ENCODE peak calls at places on chromosomes 16 and 17, in eight cellular contexts. One of them, this sample, is unnamed.

GRCh38 chr17:73027130-73027741 is 65.3 kb downstream of the SLC39A11 start:
- DNase-seq in tibial nerve: no peak
- DNase-seq in ovary: no peak
- DNase-seq in body of pancreas: no peak
- DNase-seq in transverse colon: no peak
- DNase-seq in HCT116: no peak
- DNase-seq in uterus: no peak
- DNase-seq in gastrocnemius medialis: no peak
- DNase-seq in this sample: no peak

GRCh38 chr17:1264196-1264595 is 6.0 kb upstream of the BHLHA9 start:
- DNase-seq in tibial nerve: no peak
- DNase-seq in ovary: no peak
- DNase-seq in body of pancreas: no peak
- DNase-seq in transverse colon: no peak
- DNase-seq in HCT116: no peak
- DNase-seq in uterus: no peak
- DNase-seq in gastrocnemius medialis: no peak
- DNase-seq in this sample: no peak

GRCh38 chr16:89009343-89010209 is 32.6 kb upstream of the CBFA2T3 start:
- DNase-seq in tibial nerve: no peak
- DNase-seq in ovary: no peak
- DNase-seq in body of pancreas: peak; percentile 34
- DNase-seq in transverse colon: no peak
- DNase-seq in HCT116: no peak
- DNase-seq in uterus: no peak
- DNase-seq in gastrocnemius medialis: no peak
- DNase-seq in this sample: no peak

GRCh38 chr17:44378171-44378705 is 11.2 kb downstream of the ITGA2B start:
- DNase-seq in tibial nerve: no peak
- DNase-seq in ovary: no peak
- DNase-seq in body of pancreas: no peak
- DNase-seq in transverse colon: no peak
- DNase-seq in HCT116: no peak
- DNase-seq in uterus: no peak
- DNase-seq in gastrocnemius medialis: no peak
- DNase-seq in this sample: no peak

GRCh38 chr17:82242977-82243647 is 14.3 kb downstream of the SLC16A3 start:
- DNase-seq in tibial nerve: peak; percentile 71
- DNase-seq in ovary: peak; percentile 93
- DNase-seq in body of pancreas: peak; percentile 93
- DNase-seq in transverse colon: peak; percentile 65
- DNase-seq in HCT116: no peak
- DNase-seq in uterus: peak; percentile 91
- DNase-seq in gastrocnemius medialis: peak; percentile 94
- DNase-seq in this sample: peak; percentile 77

GRCh38 chr17:50183439-50184001 is 17.7 kb downstream of the SGCA start:
- DNase-seq in tibial nerve: no peak
- DNase-seq in ovary: no peak
- DNase-seq in body of pancreas: no peak
- DNase-seq in transverse colon: no peak
- DNase-seq in HCT116: no peak
- DNase-seq in uterus: no peak
- DNase-seq in gastrocnemius medialis: no peak
- DNase-seq in this sample: no peak

GRCh38 chr17:70804161-70804560 is 634.8 kb downstream of the KCNJ2 start:
- DNase-seq in tibial nerve: no peak
- DNase-seq in ovary: no peak
- DNase-seq in body of pancreas: no peak
- DNase-seq in transverse colon: no peak
- DNase-seq in HCT116: no peak
- DNase-seq in uterus: no peak
- DNase-seq in gastrocnemius medialis: no peak
- DNase-seq in this sample: no peak

GRCh38 chr16:84543931-84544776 is 39.7 kb upstream of the MEAK7 start:
- DNase-seq in tibial nerve: no peak
- DNase-seq in ovary: no peak
- DNase-seq in body of pancreas: no peak
- DNase-seq in transverse colon: peak; percentile 27
- DNase-seq in HCT116: no peak
- DNase-seq in uterus: peak; percentile 32
- DNase-seq in gastrocnemius medialis: no peak
- DNase-seq in this sample: no peak

GRCh38 chr16:66713076-66713475 is 16.5 kb upstream of the CMTM4 start:
- DNase-seq in tibial nerve: no peak
- DNase-seq in ovary: no peak
- DNase-seq in body of pancreas: no peak
- DNase-seq in transverse colon: no peak
- DNase-seq in HCT116: no peak
- DNase-seq in uterus: no peak
- DNase-seq in gastrocnemius medialis: peak; percentile 52
- DNase-seq in this sample: no peak

GRCh38 chr17:47335101-47335936 is 11.6 kb downstream of the EFCAB13 start:
- DNase-seq in tibial nerve: no peak
- DNase-seq in ovary: no peak
- DNase-seq in body of pancreas: no peak
- DNase-seq in transverse colon: no peak
- DNase-seq in HCT116: no peak
- DNase-seq in uterus: no peak
- DNase-seq in gastrocnemius medialis: no peak
- DNase-seq in this sample: no peak

GRCh38 chr16:21163576-21163975 is 5.1 kb downstream of the LDAF1 start:
- DNase-seq in tibial nerve: no peak
- DNase-seq in ovary: no peak
- DNase-seq in body of pancreas: no peak
- DNase-seq in transverse colon: no peak
- DNase-seq in HCT116: no peak
- DNase-seq in uterus: no peak
- DNase-seq in gastrocnemius medialis: no peak
- DNase-seq in this sample: no peak

GRCh38 chr17:48025904-48026502 is 11.6 kb downstream of the COPZ2 start:
- DNase-seq in tibial nerve: no peak
- DNase-seq in ovary: peak; percentile 44
- DNase-seq in body of pancreas: no peak
- DNase-seq in transverse colon: no peak
- DNase-seq in HCT116: no peak
- DNase-seq in uterus: no peak
- DNase-seq in gastrocnemius medialis: no peak
- DNase-seq in this sample: no peak

GRCh38 chr17:37614823-37615222 is 5.6 kb upstream of the SYNRG start:
- DNase-seq in tibial nerve: no peak
- DNase-seq in ovary: no peak
- DNase-seq in body of pancreas: no peak
- DNase-seq in transverse colon: no peak
- DNase-seq in HCT116: no peak
- DNase-seq in uterus: no peak
- DNase-seq in gastrocnemius medialis: no peak
- DNase-seq in this sample: no peak

GRCh38 chr16:15521758-15522509 is 87.5 kb downstream of the BMERB1 start:
- DNase-seq in tibial nerve: no peak
- DNase-seq in ovary: no peak
- DNase-seq in body of pancreas: no peak
- DNase-seq in transverse colon: no peak
- DNase-seq in HCT116: no peak
- DNase-seq in uterus: peak; percentile 69
- DNase-seq in gastrocnemius medialis: no peak
- DNase-seq in this sample: no peak

GRCh38 chr16:15521390-15521757 is 87.0 kb downstream of the BMERB1 start:
- DNase-seq in tibial nerve: no peak
- DNase-seq in ovary: no peak
- DNase-seq in body of pancreas: no peak
- DNase-seq in transverse colon: no peak
- DNase-seq in HCT116: no peak
- DNase-seq in uterus: no peak
- DNase-seq in gastrocnemius medialis: no peak
- DNase-seq in this sample: no peak

GRCh38 chr16:15523939-15524338 is 89.6 kb downstream of the BMERB1 start:
- DNase-seq in tibial nerve: no peak
- DNase-seq in ovary: no peak
- DNase-seq in body of pancreas: no peak
- DNase-seq in transverse colon: no peak
- DNase-seq in HCT116: no peak
- DNase-seq in uterus: no peak
- DNase-seq in gastrocnemius medialis: peak; percentile 63
- DNase-seq in this sample: no peak

GRCh38 chr16:15524966-15525365 is 90.6 kb downstream of the BMERB1 start:
- DNase-seq in tibial nerve: no peak
- DNase-seq in ovary: no peak
- DNase-seq in body of pancreas: no peak
- DNase-seq in transverse colon: no peak
- DNase-seq in HCT116: no peak
- DNase-seq in uterus: no peak
- DNase-seq in gastrocnemius medialis: no peak
- DNase-seq in this sample: no peak

GRCh38 chr16:15523092-15523541 is 88.7 kb downstream of the BMERB1 start:
- DNase-seq in tibial nerve: no peak
- DNase-seq in ovary: no peak
- DNase-seq in body of pancreas: no peak
- DNase-seq in transverse colon: peak; percentile 57
- DNase-seq in HCT116: peak; percentile 45
- DNase-seq in uterus: no peak
- DNase-seq in gastrocnemius medialis: peak; percentile 79
- DNase-seq in this sample: no peak
- TF ChIP-seq POLR2A in tibial nerve: no peak
- TF ChIP-seq POLR2A in ovary: no peak
- TF ChIP-seq POLR2A in body of pancreas: no peak
- TF ChIP-seq POLR2A in transverse colon: no peak
- TF ChIP-seq POLR2A in HCT116: no peak
- TF ChIP-seq POLR2A in uterus: no peak
- TF ChIP-seq POLR2A in gastrocnemius medialis: no peak
- TF ChIP-seq POLR2A in this sample: no peak

GRCh38 chr16:81471882-81472281 is 27.3 kb downstream of the CMIP start:
- DNase-seq in tibial nerve: no peak
- DNase-seq in ovary: no peak
- DNase-seq in body of pancreas: no peak
- DNase-seq in transverse colon: no peak
- DNase-seq in HCT116: no peak
- DNase-seq in uterus: no peak
- DNase-seq in gastrocnemius medialis: no peak
- DNase-seq in this sample: no peak

GRCh38 chr16:81472391-81472790 is 27.8 kb downstream of the CMIP start:
- DNase-seq in tibial nerve: no peak
- DNase-seq in ovary: no peak
- DNase-seq in body of pancreas: no peak
- DNase-seq in transverse colon: no peak
- DNase-seq in HCT116: no peak
- DNase-seq in uterus: no peak
- DNase-seq in gastrocnemius medialis: no peak
- DNase-seq in this sample: no peak

GRCh38 chr16:81473561-81473960 is 29.0 kb downstream of the CMIP start:
- DNase-seq in tibial nerve: no peak
- DNase-seq in ovary: peak; percentile 48
- DNase-seq in body of pancreas: no peak
- DNase-seq in transverse colon: no peak
- DNase-seq in HCT116: no peak
- DNase-seq in uterus: no peak
- DNase-seq in gastrocnemius medialis: no peak
- DNase-seq in this sample: no peak

GRCh38 chr16:81473066-81473488 is 28.5 kb downstream of the CMIP start:
- DNase-seq in tibial nerve: no peak
- DNase-seq in ovary: no peak
- DNase-seq in body of pancreas: no peak
- DNase-seq in transverse colon: no peak
- DNase-seq in HCT116: no peak
- DNase-seq in uterus: no peak
- DNase-seq in gastrocnemius medialis: no peak
- DNase-seq in this sample: no peak

GRCh38 chr16:81473969-81474959 is 29.7 kb downstream of the CMIP start:
- DNase-seq in tibial nerve: no peak
- DNase-seq in ovary: no peak
- DNase-seq in body of pancreas: no peak
- DNase-seq in transverse colon: no peak
- DNase-seq in HCT116: no peak
- DNase-seq in uterus: no peak
- DNase-seq in gastrocnemius medialis: no peak
- DNase-seq in this sample: no peak
- H3K27ac ChIP-seq in tibial nerve: peak overlapping the region; percentile 67
- H3K27ac ChIP-seq in ovary: peak overlapping the region; percentile 34
- H3K27ac ChIP-seq in body of pancreas: no peak overlapping the region
- H3K27ac ChIP-seq in transverse colon: peak overlapping the region; percentile 4
- H3K27ac ChIP-seq in HCT116: no peak overlapping the region
- H3K27ac ChIP-seq in uterus: peak overlapping the region; percentile 52
- H3K27ac ChIP-seq in gastrocnemius medialis: no peak overlapping the region
- H3K27ac ChIP-seq in this sample: no peak overlapping the region

GRCh38 chr16:52578829-52579193 is 31.9 kb upstream of the TOX3 start:
- DNase-seq in tibial nerve: no peak
- DNase-seq in ovary: no peak
- DNase-seq in body of pancreas: no peak
- DNase-seq in transverse colon: no peak
- DNase-seq in HCT116: no peak
- DNase-seq in uterus: no peak
- DNase-seq in gastrocnemius medialis: no peak
- DNase-seq in this sample: no peak

GRCh38 chr16:52584354-52584840 is 37.5 kb upstream of the TOX3 start:
- DNase-seq in tibial nerve: no peak
- DNase-seq in ovary: no peak
- DNase-seq in body of pancreas: no peak
- DNase-seq in transverse colon: no peak
- DNase-seq in HCT116: no peak
- DNase-seq in uterus: no peak
- DNase-seq in gastrocnemius medialis: no peak
- DNase-seq in this sample: no peak

GRCh38 chr16:52580488-52580887 is 33.5 kb upstream of the TOX3 start:
- DNase-seq in tibial nerve: no peak
- DNase-seq in ovary: no peak
- DNase-seq in body of pancreas: no peak
- DNase-seq in transverse colon: no peak
- DNase-seq in HCT116: no peak
- DNase-seq in uterus: no peak
- DNase-seq in gastrocnemius medialis: no peak
- DNase-seq in this sample: no peak

GRCh38 chr16:52578007-52578828 is 31.3 kb upstream of the TOX3 start:
- DNase-seq in tibial nerve: no peak
- DNase-seq in ovary: no peak
- DNase-seq in body of pancreas: peak; percentile 35
- DNase-seq in transverse colon: no peak
- DNase-seq in HCT116: no peak
- DNase-seq in uterus: no peak
- DNase-seq in gastrocnemius medialis: no peak
- DNase-seq in this sample: no peak

DNA sequence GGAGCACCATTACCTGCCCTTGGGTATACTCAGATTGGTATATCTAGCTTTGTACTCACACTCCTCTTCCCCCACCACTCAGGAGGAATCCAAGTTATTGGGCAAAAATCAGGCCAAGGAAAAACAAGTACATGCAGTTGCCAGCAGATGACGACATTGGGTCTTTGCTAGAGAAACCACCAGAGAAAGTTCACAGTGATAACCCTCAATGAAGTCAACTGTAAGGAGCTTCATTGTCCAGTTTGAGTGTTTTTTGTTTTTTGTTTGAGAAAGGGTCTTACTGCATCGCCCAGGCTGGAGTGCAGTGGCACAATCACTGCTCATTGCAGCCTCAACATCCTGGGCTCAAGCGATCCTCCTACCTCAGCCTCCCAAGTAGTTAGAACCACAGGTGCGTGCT is 34.6 kb upstream of the TOX3 start:
- DNase-seq in tibial nerve: no peak
- DNase-seq in ovary: no peak
- DNase-seq in body of pancreas: peak; percentile 30
- DNase-seq in transverse colon: no peak
- DNase-seq in HCT116: no peak
- DNase-seq in uterus: no peak
- DNase-seq in gastrocnemius medialis: no peak
- DNase-seq in this sample: no peak
- TF ChIP-seq CTCF in tibial nerve: no peak
- TF ChIP-seq CTCF in ovary: no peak
- TF ChIP-seq CTCF in body of pancreas: peak; percentile 53
- TF ChIP-seq CTCF in transverse colon: peak; percentile 15
- TF ChIP-seq CTCF in HCT116: no peak
- TF ChIP-seq CTCF in uterus: no peak
- TF ChIP-seq CTCF in gastrocnemius medialis: no peak
- TF ChIP-seq CTCF in this sample: no peak

GRCh38 chr17:64262422-64263260 is at the start of gene TEX2:
- DNase-seq in tibial nerve: peak; percentile 28
- DNase-seq in ovary: peak; percentile 49
- DNase-seq in body of pancreas: peak; percentile 74
- DNase-seq in transverse colon: peak; percentile 66
- DNase-seq in HCT116: no peak
- DNase-seq in uterus: peak; percentile 39
- DNase-seq in gastrocnemius medialis: peak; percentile 88
- DNase-seq in this sample: peak; percentile 51
- TF ChIP-seq POLR2A in tibial nerve: peak; percentile 44
- TF ChIP-seq POLR2A in ovary: peak; percentile 48
- TF ChIP-seq POLR2A in body of pancreas: peak; percentile 69
- TF ChIP-seq POLR2A in transverse colon: peak; percentile 65
- TF ChIP-seq POLR2A in HCT116: no peak
- TF ChIP-seq POLR2A in uterus: peak; percentile 33
- TF ChIP-seq POLR2A in gastrocnemius medialis: peak; percentile 92
- TF ChIP-seq POLR2A in this sample: no peak